ENCODE peak calls at places on chromosomes 11 and 22, in ten cellular contexts. R is DMS153; W is M059J; Y is DND-41; Q is right cardiac atrium; S is stimulated activated naive CD4-positive, alpha-beta T cell; N is CD4-positive, CD25-positive, alpha-beta regulatory T cell; U is NCI-H2029; O is stimulated activated CD8-positive, alpha-beta memory T cell treated with anti-CD3 and anti-CD28 coated beads, Interleukin-4, amount 100 ng/mL, for 1 hour; C is mammary epithelial cell. K is an unnamed sample.

GRCh38 chr11:113253406-113253805 is 61.0 kb upstream of the TTC12 start:
- DNase-seq in R (no peak), W (no peak), Y (no peak), Q (no peak), S (no peak), N (no peak), U (no peak), O (no peak), C (no peak), K (no peak)

GRCh38 chr11:122711831-122712378 is 56.4 kb downstream of the UBASH3B start:
- DNase-seq in R (no peak), W (peak; percentile 82), Y (no peak), Q (no peak), S (no peak), N (no peak), U (no peak), O (no peak), C (peak; percentile 53), K (no peak)

GRCh38 chr11:106344392-106344791 is 266.9 kb downstream of the AASDHPPT start:
- DNase-seq in R (no peak), W (peak; percentile 12), Y (no peak), Q (no peak), S (no peak), N (no peak), U (no peak), O (no peak), C (peak; percentile 5), K (no peak)

GRCh38 chr22:36156515-36157419 is 3.8 kb downstream of the APOL3 start:
- DNase-seq in R (peak; percentile 10), W (peak; percentile 84), Y (peak; percentile 78), Q (peak; percentile 91), S (peak; percentile 53), N (peak; percentile 54), U (peak; percentile 67), O (peak; percentile 41), C (peak; percentile 60), K (no peak)

GRCh38 chr11:95104916-95105315 is 15.3 kb downstream of the ENDOD1 start:
- DNase-seq in R (no peak), W (no peak), Y (no peak), Q (no peak), S (no peak), N (no peak), U (no peak), O (no peak), C (no peak), K (no peak)

GRCh38 chr22:44245867-44246266 is 65.1 kb downstream of the PARVG start:
- DNase-seq in R (no peak), W (no peak), Y (no peak), Q (no peak), S (no peak), N (no peak), U (no peak), O (no peak), C (no peak), K (no peak)

GRCh38 chr11:36257351-36257750 is 31.9 kb downstream of the COMMD9 start:
- DNase-seq in R (no peak), W (peak; percentile 76), Y (no peak), Q (no peak), S (no peak), N (no peak), U (no peak), O (no peak), C (no peak), K (no peak)

GRCh38 chr11:13776134-13776815 is 107.8 kb downstream of the FAR1 start:
- DNase-seq in R (no peak), W (peak; percentile 27), Y (no peak), Q (no peak), S (peak; percentile 35), N (peak; percentile 12), U (peak; percentile 24), O (peak; percentile 14), C (peak; percentile 11), K (no peak)

GRCh38 chr22:26884921-26885320 is 227.5 kb downstream of the MIAT start:
- DNase-seq in R (no peak), W (peak; percentile 86), Y (no peak), Q (no peak), S (no peak), N (no peak), U (no peak), O (no peak), C (peak; percentile 14), K (no peak)

GRCh38 chr11:97756571-97757335 is 1264.0 kb upstream of the CNTN5 start:
- DNase-seq in R (no peak), W (peak; percentile 11), Y (no peak), Q (no peak), S (no peak), N (no peak), U (no peak), O (no peak), C (no peak), K (no peak)

GRCh38 chr11:7889985-7890384 is 41.1 kb downstream of the OR10A6 start:
- DNase-seq in R (no peak), W (peak; percentile 37), Y (no peak), Q (no peak), S (no peak), N (no peak), U (no peak), O (no peak), C (no peak), K (no peak)

GRCh38 chr11:12090761-12091261 is 19.6 kb upstream of the MICAL2 start:
- DNase-seq in R (peak; percentile 18), W (peak; percentile 72), Y (no peak), Q (no peak), S (no peak), N (no peak), U (peak; percentile 47), O (no peak), C (peak; percentile 97), K (no peak)

GRCh38 chr22:49735411-49736311 is 92.0 kb downstream of the BRD1 start:
- DNase-seq in R (no peak), W (no peak), Y (peak; percentile 54), Q (no peak), S (no peak), N (no peak), U (no peak), O (no peak), C (no peak), K (no peak)

GRCh38 chr11:69196322-69197169 is 40.8 kb downstream of the SMIM38 start:
- DNase-seq in R (no peak), W (no peak), Y (no peak), Q (no peak), S (no peak), N (no peak), U (no peak), O (no peak), C (no peak), K (no peak)

GRCh38 chr11:19742595-19743292 is 30.1 kb downstream of the NAV2 start:
- DNase-seq in R (peak; percentile 75), W (peak; percentile 78), Y (peak; percentile 53), Q (peak; percentile 76), S (peak; percentile 36), N (peak; percentile 39), U (peak; percentile 59), O (peak; percentile 25), C (peak; percentile 67), K (no peak)

GRCh38 chr11:129067454-129067853 is 124.7 kb downstream of the ARHGAP32 start:
- DNase-seq in R (no peak), W (no peak), Y (no peak), Q (no peak), S (no peak), N (no peak), U (no peak), O (no peak), C (peak; percentile 23), K (no peak)

GRCh38 chr11:20047006-20047405 is 113.3 kb downstream of the DBX1 start:
- DNase-seq in R (no peak), W (no peak), Y (no peak), Q (no peak), S (no peak), N (no peak), U (no peak), O (no peak), C (peak; percentile 46), K (no peak)

GRCh38 chr11:88799749-88800500 is 265.9 kb downstream of the GRM5 start:
- DNase-seq in R (no peak), W (no peak), Y (no peak), Q (no peak), S (no peak), N (no peak), U (no peak), O (no peak), C (no peak), K (no peak)

GRCh38 chr11:61625525-61625924 is 44.6 kb upstream of the SYT7 start:
- DNase-seq in R (no peak), W (no peak), Y (no peak), Q (no peak), S (no peak), N (no peak), U (no peak), O (no peak), C (no peak), K (no peak)

GRCh38 chr11:40271361-40271760 is 1188.1 kb downstream of the LRRC4C start:
- DNase-seq in R (no peak), W (no peak), Y (no peak), Q (no peak), S (no peak), N (no peak), U (no peak), O (no peak), C (no peak), K (no peak)

GRCh38 chr11:76652989-76653673 is 17.4 kb downstream of the LRRC32 start:
- DNase-seq in R (no peak), W (no peak), Y (no peak), Q (no peak), S (no peak), N (no peak), U (no peak), O (no peak), C (no peak), K (no peak)

GRCh38 chr11:83122050-83122449 is 34.9 kb upstream of the PCF11 start:
- DNase-seq in R (no peak), W (no peak), Y (no peak), Q (no peak), S (no peak), N (no peak), U (no peak), O (no peak), C (no peak), K (no peak)

GRCh38 chr11:34439521-34440258 is 956 bp downstream of the CAT start:
- DNase-seq in R (no peak), W (no peak), Y (no peak), Q (no peak), S (no peak), N (no peak), U (peak; percentile 12), O (no peak), C (no peak), K (no peak)

GRCh38 chr11:127965947-127966668 is 621.2 kb downstream of the ETS1 start:
- DNase-seq in R (no peak), W (no peak), Y (no peak), Q (no peak), S (no peak), N (no peak), U (no peak), O (no peak), C (no peak), K (no peak)

GRCh38 chr11:4531666-4532065 is 13.3 kb upstream of the OR52M1 start:
- DNase-seq in R (peak; percentile 54), W (no peak), Y (no peak), Q (no peak), S (no peak), N (no peak), U (no peak), O (no peak), C (no peak), K (no peak)

GRCh38 chr11:100878474-100878873 is 191.4 kb downstream of the ARHGAP42 start:
- DNase-seq in R (no peak), W (no peak), Y (no peak), Q (no peak), S (no peak), N (no peak), U (no peak), O (no peak), C (no peak), K (no peak)

GRCh38 chr22:24566899-24567511 is 11.2 kb downstream of the SNRPD3 start:
- DNase-seq in R (no peak), W (no peak), Y (no peak), Q (no peak), S (no peak), N (no peak), U (peak; percentile 11), O (no peak), C (no peak), K (no peak)

GRCh38 chr11:80320765-80321164 is 879.9 kb upstream of the TENM4 start:
- DNase-seq in R (no peak), W (peak; percentile 66), Y (no peak), Q (no peak), S (no peak), N (no peak), U (no peak), O (no peak), C (no peak), K (no peak)

K was measured in cortex of kidney.